ENCODE peak calls at places on chromosomes 2 and 18, in ten cellular contexts. One of them, this sample, is unnamed.

GRCh38 chr2:175807031-175807873 is 194.8 kb downstream of the LNPK start:
- DNase-seq in Calu3: no peak
- DNase-seq in NCI-H69: no peak
- DNase-seq in T-helper 17 cell: no peak
- DNase-seq in H9: no peak
- DNase-seq in brain microvascular endothelial cell: no peak
- DNase-seq in activated CD4-positive, alpha-beta T cell treated with anti-CD3 and anti-CD28 coated beads, Interleukin-2, amount 10 ng/mL, durations not matched to agents 7 days and 5 days: no peak
- DNase-seq in stomach: no peak
- DNase-seq in stimulated activated CD4-positive, alpha-beta T cell treated with anti-CD3 and anti-CD28 coated beads, Interleukin-15, amount 100 ng/mL, for 1 hour: no peak
- DNase-seq in M059J: peak
- DNase-seq in this sample: no peak

GRCh38 chr2:119106301-119106897 is 52.2 kb downstream of the C1QL2 start:
- DNase-seq in brain microvascular endothelial cell: peak
- DNase-seq in activated CD4-positive, alpha-beta T cell treated with anti-CD3 and anti-CD28 coated beads, Interleukin-2, amount 10 ng/mL, durations not matched to agents 7 days and 5 days: peak
- DNase-seq in stimulated activated CD4-positive, alpha-beta T cell treated with anti-CD3 and anti-CD28 coated beads, Interleukin-15, amount 100 ng/mL, for 1 hour: no peak
- DNase-seq in H9: peak
- DNase-seq in stomach: peak
- DNase-seq in T-helper 17 cell: no peak
- DNase-seq in Calu3: peak
- DNase-seq in NCI-H69: no peak
- DNase-seq in M059J: peak
- DNase-seq in this sample: no peak

GRCh38 chr18:23133860-23134779 is 1.2 kb upstream of the CABLES1 start:
- DNase-seq in NCI-H69: peak
- DNase-seq in T-helper 17 cell: no peak
- DNase-seq in brain microvascular endothelial cell: no peak
- DNase-seq in activated CD4-positive, alpha-beta T cell treated with anti-CD3 and anti-CD28 coated beads, Interleukin-2, amount 10 ng/mL, durations not matched to agents 7 days and 5 days: peak
- DNase-seq in Calu3: peak
- DNase-seq in M059J: peak
- DNase-seq in stimulated activated CD4-positive, alpha-beta T cell treated with anti-CD3 and anti-CD28 coated beads, Interleukin-15, amount 100 ng/mL, for 1 hour: no peak
- DNase-seq in stomach: peak
- DNase-seq in H9: peak
- DNase-seq in this sample: no peak

GRCh38 chr18:37537868-37538525 is 27.6 kb downstream of the CELF4 start:
- DNase-seq in brain microvascular endothelial cell: peak
- DNase-seq in M059J: peak
- DNase-seq in H9: peak
- DNase-seq in stimulated activated CD4-positive, alpha-beta T cell treated with anti-CD3 and anti-CD28 coated beads, Interleukin-15, amount 100 ng/mL, for 1 hour: no peak
- DNase-seq in stomach: peak
- DNase-seq in activated CD4-positive, alpha-beta T cell treated with anti-CD3 and anti-CD28 coated beads, Interleukin-2, amount 10 ng/mL, durations not matched to agents 7 days and 5 days: peak
- DNase-seq in NCI-H69: peak
- DNase-seq in Calu3: peak
- DNase-seq in T-helper 17 cell: no peak
- DNase-seq in this sample: peak

GRCh38 chr2:12330916-12331315 is 385.8 kb upstream of the TRIB2 start:
- DNase-seq in stomach: no peak
- DNase-seq in T-helper 17 cell: no peak
- DNase-seq in stimulated activated CD4-positive, alpha-beta T cell treated with anti-CD3 and anti-CD28 coated beads, Interleukin-15, amount 100 ng/mL, for 1 hour: no peak
- DNase-seq in brain microvascular endothelial cell: peak
- DNase-seq in H9: no peak
- DNase-seq in NCI-H69: no peak
- DNase-seq in activated CD4-positive, alpha-beta T cell treated with anti-CD3 and anti-CD28 coated beads, Interleukin-2, amount 10 ng/mL, durations not matched to agents 7 days and 5 days: no peak
- DNase-seq in M059J: peak
- DNase-seq in Calu3: no peak
- DNase-seq in this sample: no peak

GRCh38 chr2:150606380-150607060 is 119.1 kb upstream of the RND3 start:
- DNase-seq in activated CD4-positive, alpha-beta T cell treated with anti-CD3 and anti-CD28 coated beads, Interleukin-2, amount 10 ng/mL, durations not matched to agents 7 days and 5 days: no peak
- DNase-seq in M059J: no peak
- DNase-seq in brain microvascular endothelial cell: no peak
- DNase-seq in T-helper 17 cell: no peak
- DNase-seq in NCI-H69: peak
- DNase-seq in Calu3: no peak
- DNase-seq in stomach: no peak
- DNase-seq in stimulated activated CD4-positive, alpha-beta T cell treated with anti-CD3 and anti-CD28 coated beads, Interleukin-15, amount 100 ng/mL, for 1 hour: no peak
- DNase-seq in H9: no peak
- DNase-seq in this sample: no peak

GRCh38 chr2:15009681-15010080 is 377.2 kb downstream of the LRATD1 start:
- DNase-seq in stomach: no peak
- DNase-seq in M059J: no peak
- DNase-seq in Calu3: no peak
- DNase-seq in NCI-H69: no peak
- DNase-seq in stimulated activated CD4-positive, alpha-beta T cell treated with anti-CD3 and anti-CD28 coated beads, Interleukin-15, amount 100 ng/mL, for 1 hour: no peak
- DNase-seq in T-helper 17 cell: no peak
- DNase-seq in brain microvascular endothelial cell: no peak
- DNase-seq in H9: no peak
- DNase-seq in activated CD4-positive, alpha-beta T cell treated with anti-CD3 and anti-CD28 coated beads, Interleukin-2, amount 10 ng/mL, durations not matched to agents 7 days and 5 days: no peak
- DNase-seq in this sample: no peak

GRCh38 chr18:48228301-48228715 is 180.9 kb downstream of the ZBTB7C start:
- DNase-seq in T-helper 17 cell: no peak
- DNase-seq in NCI-H69: peak
- DNase-seq in M059J: no peak
- DNase-seq in stimulated activated CD4-positive, alpha-beta T cell treated with anti-CD3 and anti-CD28 coated beads, Interleukin-15, amount 100 ng/mL, for 1 hour: no peak
- DNase-seq in activated CD4-positive, alpha-beta T cell treated with anti-CD3 and anti-CD28 coated beads, Interleukin-2, amount 10 ng/mL, durations not matched to agents 7 days and 5 days: peak
- DNase-seq in Calu3: no peak
- DNase-seq in stomach: no peak
- DNase-seq in brain microvascular endothelial cell: no peak
- DNase-seq in H9: no peak
- DNase-seq in this sample: peak

GRCh38 chr2:182639971-182640370 is 76.1 kb upstream of the DNAJC10 start:
- DNase-seq in stomach: no peak
- DNase-seq in T-helper 17 cell: no peak
- DNase-seq in Calu3: no peak
- DNase-seq in stimulated activated CD4-positive, alpha-beta T cell treated with anti-CD3 and anti-CD28 coated beads, Interleukin-15, amount 100 ng/mL, for 1 hour: no peak
- DNase-seq in M059J: no peak
- DNase-seq in activated CD4-positive, alpha-beta T cell treated with anti-CD3 and anti-CD28 coated beads, Interleukin-2, amount 10 ng/mL, durations not matched to agents 7 days and 5 days: no peak
- DNase-seq in H9: no peak
- DNase-seq in NCI-H69: no peak
- DNase-seq in brain microvascular endothelial cell: no peak
- DNase-seq in this sample: no peak

GRCh38 chr2:212177724-212178123 is 360.9 kb downstream of the ERBB4 start:
- DNase-seq in M059J: no peak
- DNase-seq in T-helper 17 cell: no peak
- DNase-seq in NCI-H69: peak
- DNase-seq in stomach: no peak
- DNase-seq in activated CD4-positive, alpha-beta T cell treated with anti-CD3 and anti-CD28 coated beads, Interleukin-2, amount 10 ng/mL, durations not matched to agents 7 days and 5 days: no peak
- DNase-seq in Calu3: no peak
- DNase-seq in brain microvascular endothelial cell: peak
- DNase-seq in H9: no peak
- DNase-seq in stimulated activated CD4-positive, alpha-beta T cell treated with anti-CD3 and anti-CD28 coated beads, Interleukin-15, amount 100 ng/mL, for 1 hour: no peak
- DNase-seq in this sample: no peak

GRCh38 chr2:158138255-158138654 is 36.6 kb downstream of the UPP2 start:
- DNase-seq in M059J: no peak
- DNase-seq in brain microvascular endothelial cell: no peak
- DNase-seq in Calu3: no peak
- DNase-seq in H9: no peak
- DNase-seq in stomach: no peak
- DNase-seq in stimulated activated CD4-positive, alpha-beta T cell treated with anti-CD3 and anti-CD28 coated beads, Interleukin-15, amount 100 ng/mL, for 1 hour: no peak
- DNase-seq in activated CD4-positive, alpha-beta T cell treated with anti-CD3 and anti-CD28 coated beads, Interleukin-2, amount 10 ng/mL, durations not matched to agents 7 days and 5 days: no peak
- DNase-seq in T-helper 17 cell: no peak
- DNase-seq in NCI-H69: no peak
- DNase-seq in this sample: no peak

GRCh38 chr2:9373047-9373446 is 50.3 kb downstream of the ITGB1BP1 start:
- DNase-seq in T-helper 17 cell: no peak
- DNase-seq in Calu3: no peak
- DNase-seq in stomach: no peak
- DNase-seq in activated CD4-positive, alpha-beta T cell treated with anti-CD3 and anti-CD28 coated beads, Interleukin-2, amount 10 ng/mL, durations not matched to agents 7 days and 5 days: no peak
- DNase-seq in H9: no peak
- DNase-seq in stimulated activated CD4-positive, alpha-beta T cell treated with anti-CD3 and anti-CD28 coated beads, Interleukin-15, amount 100 ng/mL, for 1 hour: no peak
- DNase-seq in brain microvascular endothelial cell: no peak
- DNase-seq in M059J: no peak
- DNase-seq in NCI-H69: peak
- DNase-seq in this sample: no peak

GRCh38 chr2:70531419-70532130 is 22.1 kb downstream of the TGFA start:
- DNase-seq in H9: no peak
- DNase-seq in brain microvascular endothelial cell: no peak
- DNase-seq in M059J: no peak
- DNase-seq in T-helper 17 cell: no peak
- DNase-seq in activated CD4-positive, alpha-beta T cell treated with anti-CD3 and anti-CD28 coated beads, Interleukin-2, amount 10 ng/mL, durations not matched to agents 7 days and 5 days: no peak
- DNase-seq in stimulated activated CD4-positive, alpha-beta T cell treated with anti-CD3 and anti-CD28 coated beads, Interleukin-15, amount 100 ng/mL, for 1 hour: no peak
- DNase-seq in Calu3: no peak
- DNase-seq in stomach: no peak
- DNase-seq in NCI-H69: no peak
- DNase-seq in this sample: no peak

GRCh38 chr2:165401285-165401852 is 68.1 kb upstream of the CSRNP3 start:
- DNase-seq in brain microvascular endothelial cell: peak
- DNase-seq in stomach: no peak
- DNase-seq in T-helper 17 cell: no peak
- DNase-seq in H9: no peak
- DNase-seq in M059J: peak
- DNase-seq in Calu3: peak
- DNase-seq in stimulated activated CD4-positive, alpha-beta T cell treated with anti-CD3 and anti-CD28 coated beads, Interleukin-15, amount 100 ng/mL, for 1 hour: no peak
- DNase-seq in activated CD4-positive, alpha-beta T cell treated with anti-CD3 and anti-CD28 coated beads, Interleukin-2, amount 10 ng/mL, durations not matched to agents 7 days and 5 days: peak
- DNase-seq in NCI-H69: no peak
- DNase-seq in this sample: peak

GRCh38 chr2:216717491-216717901 is 22.1 kb upstream of the IGFBP5 start:
- DNase-seq in T-helper 17 cell: no peak
- DNase-seq in Calu3: no peak
- DNase-seq in H9: peak
- DNase-seq in NCI-H69: no peak
- DNase-seq in stomach: no peak
- DNase-seq in activated CD4-positive, alpha-beta T cell treated with anti-CD3 and anti-CD28 coated beads, Interleukin-2, amount 10 ng/mL, durations not matched to agents 7 days and 5 days: no peak
- DNase-seq in stimulated activated CD4-positive, alpha-beta T cell treated with anti-CD3 and anti-CD28 coated beads, Interleukin-15, amount 100 ng/mL, for 1 hour: no peak
- DNase-seq in M059J: peak
- DNase-seq in brain microvascular endothelial cell: no peak
- DNase-seq in this sample: no peak

GRCh38 chr2:40178971-40179370 is 272.9 kb downstream of the SLC8A1 start:
- DNase-seq in M059J: peak
- DNase-seq in brain microvascular endothelial cell: no peak
- DNase-seq in stimulated activated CD4-positive, alpha-beta T cell treated with anti-CD3 and anti-CD28 coated beads, Interleukin-15, amount 100 ng/mL, for 1 hour: no peak
- DNase-seq in NCI-H69: no peak
- DNase-seq in Calu3: no peak
- DNase-seq in stomach: no peak
- DNase-seq in T-helper 17 cell: no peak
- DNase-seq in activated CD4-positive, alpha-beta T cell treated with anti-CD3 and anti-CD28 coated beads, Interleukin-2, amount 10 ng/mL, durations not matched to agents 7 days and 5 days: peak
- DNase-seq in H9: no peak
- DNase-seq in this sample: no peak

GRCh38 chr2:31239842-31240198 is 5.9 kb downstream of the EHD3 start:
- DNase-seq in activated CD4-positive, alpha-beta T cell treated with anti-CD3 and anti-CD28 coated beads, Interleukin-2, amount 10 ng/mL, durations not matched to agents 7 days and 5 days: no peak
- DNase-seq in brain microvascular endothelial cell: peak
- DNase-seq in M059J: peak
- DNase-seq in T-helper 17 cell: no peak
- DNase-seq in stomach: no peak
- DNase-seq in stimulated activated CD4-positive, alpha-beta T cell treated with anti-CD3 and anti-CD28 coated beads, Interleukin-15, amount 100 ng/mL, for 1 hour: no peak
- DNase-seq in NCI-H69: no peak
- DNase-seq in Calu3: no peak
- DNase-seq in H9: peak
- DNase-seq in this sample: peak

GRCh38 chr2:8658064-8658862 is 23.6 kb upstream of the ID2 start:
- DNase-seq in stimulated activated CD4-positive, alpha-beta T cell treated with anti-CD3 and anti-CD28 coated beads, Interleukin-15, amount 100 ng/mL, for 1 hour: no peak
- DNase-seq in stomach: no peak
- DNase-seq in activated CD4-positive, alpha-beta T cell treated with anti-CD3 and anti-CD28 coated beads, Interleukin-2, amount 10 ng/mL, durations not matched to agents 7 days and 5 days: no peak
- DNase-seq in M059J: no peak
- DNase-seq in H9: no peak
- DNase-seq in T-helper 17 cell: no peak
- DNase-seq in brain microvascular endothelial cell: no peak
- DNase-seq in Calu3: no peak
- DNase-seq in NCI-H69: no peak
- DNase-seq in this sample: no peak

GRCh38 chr2:239484571-239485355 is 83.9 kb upstream of the HDAC4 start:
- DNase-seq in stomach: no peak
- DNase-seq in stimulated activated CD4-positive, alpha-beta T cell treated with anti-CD3 and anti-CD28 coated beads, Interleukin-15, amount 100 ng/mL, for 1 hour: no peak
- DNase-seq in activated CD4-positive, alpha-beta T cell treated with anti-CD3 and anti-CD28 coated beads, Interleukin-2, amount 10 ng/mL, durations not matched to agents 7 days and 5 days: no peak
- DNase-seq in Calu3: no peak
- DNase-seq in T-helper 17 cell: no peak
- DNase-seq in H9: no peak
- DNase-seq in brain microvascular endothelial cell: no peak
- DNase-seq in M059J: no peak
- DNase-seq in NCI-H69: no peak
- DNase-seq in this sample: no peak

GRCh38 chr2:232418466-232419244 is 12.0 kb downstream of the ALPG start:
- DNase-seq in H9: no peak
- DNase-seq in Calu3: peak
- DNase-seq in M059J: peak
- DNase-seq in stimulated activated CD4-positive, alpha-beta T cell treated with anti-CD3 and anti-CD28 coated beads, Interleukin-15, amount 100 ng/mL, for 1 hour: no peak
- DNase-seq in NCI-H69: peak
- DNase-seq in T-helper 17 cell: no peak
- DNase-seq in stomach: no peak
- DNase-seq in activated CD4-positive, alpha-beta T cell treated with anti-CD3 and anti-CD28 coated beads, Interleukin-2, amount 10 ng/mL, durations not matched to agents 7 days and 5 days: no peak
- DNase-seq in brain microvascular endothelial cell: peak
- DNase-seq in this sample: no peak

GRCh38 chr2:190781604-190782198 is 98.9 kb upstream of the GLS start:
- DNase-seq in T-helper 17 cell: no peak
- DNase-seq in stomach: peak
- DNase-seq in brain microvascular endothelial cell: peak
- DNase-seq in M059J: peak
- DNase-seq in Calu3: peak
- DNase-seq in H9: no peak
- DNase-seq in stimulated activated CD4-positive, alpha-beta T cell treated with anti-CD3 and anti-CD28 coated beads, Interleukin-15, amount 100 ng/mL, for 1 hour: no peak
- DNase-seq in NCI-H69: peak
- DNase-seq in activated CD4-positive, alpha-beta T cell treated with anti-CD3 and anti-CD28 coated beads, Interleukin-2, amount 10 ng/mL, durations not matched to agents 7 days and 5 days: peak
- DNase-seq in this sample: no peak

GRCh38 chr2:207465894-207466293 is 63.9 kb upstream of the CREB1 start:
- DNase-seq in activated CD4-positive, alpha-beta T cell treated with anti-CD3 and anti-CD28 coated beads, Interleukin-2, amount 10 ng/mL, durations not matched to agents 7 days and 5 days: no peak
- DNase-seq in Calu3: no peak
- DNase-seq in stomach: no peak
- DNase-seq in T-helper 17 cell: no peak
- DNase-seq in brain microvascular endothelial cell: no peak
- DNase-seq in M059J: no peak
- DNase-seq in H9: no peak
- DNase-seq in NCI-H69: no peak
- DNase-seq in stimulated activated CD4-positive, alpha-beta T cell treated with anti-CD3 and anti-CD28 coated beads, Interleukin-15, amount 100 ng/mL, for 1 hour: no peak
- DNase-seq in this sample: no peak

GRCh38 chr2:96642564-96643350 is at the start of gene FER1L5:
- DNase-seq in M059J: peak
- DNase-seq in activated CD4-positive, alpha-beta T cell treated with anti-CD3 and anti-CD28 coated beads, Interleukin-2, amount 10 ng/mL, durations not matched to agents 7 days and 5 days: no peak
- DNase-seq in Calu3: no peak
- DNase-seq in NCI-H69: peak
- DNase-seq in brain microvascular endothelial cell: peak
- DNase-seq in T-helper 17 cell: no peak
- DNase-seq in stimulated activated CD4-positive, alpha-beta T cell treated with anti-CD3 and anti-CD28 coated beads, Interleukin-15, amount 100 ng/mL, for 1 hour: no peak
- DNase-seq in stomach: no peak
- DNase-seq in H9: peak
- DNase-seq in this sample: peak

GRCh38 chr2:190533175-190533967 is 1.2 kb downstream of the NEMP2 start:
- DNase-seq in brain microvascular endothelial cell: no peak
- DNase-seq in NCI-H69: peak
- DNase-seq in M059J: peak
- DNase-seq in activated CD4-positive, alpha-beta T cell treated with anti-CD3 and anti-CD28 coated beads, Interleukin-2, amount 10 ng/mL, durations not matched to agents 7 days and 5 days: peak
- DNase-seq in stomach: no peak
- DNase-seq in T-helper 17 cell: no peak
- DNase-seq in Calu3: no peak
- DNase-seq in H9: no peak
- DNase-seq in stimulated activated CD4-positive, alpha-beta T cell treated with anti-CD3 and anti-CD28 coated beads, Interleukin-15, amount 100 ng/mL, for 1 hour: no peak
- DNase-seq in this sample: no peak

GRCh38 chr2:213627054-213627710 is 342.9 kb downstream of the SPAG16 start:
- DNase-seq in activated CD4-positive, alpha-beta T cell treated with anti-CD3 and anti-CD28 coated beads, Interleukin-2, amount 10 ng/mL, durations not matched to agents 7 days and 5 days: no peak
- DNase-seq in T-helper 17 cell: no peak
- DNase-seq in stomach: no peak
- DNase-seq in brain microvascular endothelial cell: no peak
- DNase-seq in M059J: no peak
- DNase-seq in Calu3: peak
- DNase-seq in stimulated activated CD4-positive, alpha-beta T cell treated with anti-CD3 and anti-CD28 coated beads, Interleukin-15, amount 100 ng/mL, for 1 hour: no peak
- DNase-seq in NCI-H69: no peak
- DNase-seq in H9: no peak
- DNase-seq in this sample: no peak

GRCh38 chr2:197515277-197515797 is 529 bp upstream of the MOB4 start:
- DNase-seq in T-helper 17 cell: no peak
- DNase-seq in M059J: peak
- DNase-seq in Calu3: no peak
- DNase-seq in NCI-H69: peak
- DNase-seq in stomach: no peak
- DNase-seq in stimulated activated CD4-positive, alpha-beta T cell treated with anti-CD3 and anti-CD28 coated beads, Interleukin-15, amount 100 ng/mL, for 1 hour: no peak
- DNase-seq in activated CD4-positive, alpha-beta T cell treated with anti-CD3 and anti-CD28 coated beads, Interleukin-2, amount 10 ng/mL, durations not matched to agents 7 days and 5 days: no peak
- DNase-seq in H9: no peak
- DNase-seq in brain microvascular endothelial cell: no peak
- DNase-seq in this sample: no peak

GRCh38 chr2:136225950-136226835 is 108.2 kb upstream of the CXCR4 start:
- DNase-seq in activated CD4-positive, alpha-beta T cell treated with anti-CD3 and anti-CD28 coated beads, Interleukin-2, amount 10 ng/mL, durations not matched to agents 7 days and 5 days: no peak
- DNase-seq in M059J: no peak
- DNase-seq in stimulated activated CD4-positive, alpha-beta T cell treated with anti-CD3 and anti-CD28 coated beads, Interleukin-15, amount 100 ng/mL, for 1 hour: no peak
- DNase-seq in Calu3: no peak
- DNase-seq in brain microvascular endothelial cell: no peak
- DNase-seq in NCI-H69: no peak
- DNase-seq in stomach: no peak
- DNase-seq in H9: no peak
- DNase-seq in T-helper 17 cell: no peak
- DNase-seq in this sample: no peak

GRCh38 chr2:54709341-54709809 is 14.1 kb upstream of the EML6 start:
- DNase-seq in M059J: no peak
- DNase-seq in H9: peak
- DNase-seq in NCI-H69: no peak
- DNase-seq in stimulated activated CD4-positive, alpha-beta T cell treated with anti-CD3 and anti-CD28 coated beads, Interleukin-15, amount 100 ng/mL, for 1 hour: no peak
- DNase-seq in T-helper 17 cell: no peak
- DNase-seq in brain microvascular endothelial cell: no peak
- DNase-seq in Calu3: no peak
- DNase-seq in stomach: peak
- DNase-seq in activated CD4-positive, alpha-beta T cell treated with anti-CD3 and anti-CD28 coated beads, Interleukin-2, amount 10 ng/mL, durations not matched to agents 7 days and 5 days: no peak
- DNase-seq in this sample: no peak

This sample was measured in uterus.